ENCODE peak calls at places on chromosomes 3 and 15, in nine cellular contexts. One of them, this sample, is unnamed.

GRCh38 chr15:64874131-64874530 is 32.4 kb downstream of the PLEKHO2 start:
- DNase-seq in activated naive CD4-positive, alpha-beta T cell treated with anti-CD3 and anti-CD28 coated beads, Interleukin-2, amount 50 U/mL, for 72 hours: no peak
- DNase-seq in mucosa of descending colon: no peak
- DNase-seq in stimulated activated CD4-positive, alpha-beta T cell treated with anti-CD3 and anti-CD28 coated beads, Interleukin-12 subunit alpha, Interleukin-12 subunit beta, amount 100 ng/mL, for 4 hours: no peak
- DNase-seq in uterus: no peak
- DNase-seq in NCI-H187 treated with DMSO at 0.1 percent for 48 hours: no peak
- DNase-seq in HCEC 1CT: no peak
- DNase-seq in NCI-H1105: no peak
- DNase-seq in GM04504: no peak
- DNase-seq in this sample: no peak

GRCh38 chr15:74750759-74751158 is 2.1 kb downstream of the CYP1A2 start:
- DNase-seq in activated naive CD4-positive, alpha-beta T cell treated with anti-CD3 and anti-CD28 coated beads, Interleukin-2, amount 50 U/mL, for 72 hours: no peak
- DNase-seq in mucosa of descending colon: no peak
- DNase-seq in stimulated activated CD4-positive, alpha-beta T cell treated with anti-CD3 and anti-CD28 coated beads, Interleukin-12 subunit alpha, Interleukin-12 subunit beta, amount 100 ng/mL, for 4 hours: no peak
- DNase-seq in uterus: no peak
- DNase-seq in NCI-H187 treated with DMSO at 0.1 percent for 48 hours: no peak
- DNase-seq in HCEC 1CT: no peak
- DNase-seq in NCI-H1105: no peak
- DNase-seq in GM04504: no peak
- DNase-seq in this sample: no peak

GRCh38 chr3:7897643-7898042 is 604.0 kb upstream of the LMCD1 start:
- DNase-seq in activated naive CD4-positive, alpha-beta T cell treated with anti-CD3 and anti-CD28 coated beads, Interleukin-2, amount 50 U/mL, for 72 hours: no peak
- DNase-seq in mucosa of descending colon: no peak
- DNase-seq in stimulated activated CD4-positive, alpha-beta T cell treated with anti-CD3 and anti-CD28 coated beads, Interleukin-12 subunit alpha, Interleukin-12 subunit beta, amount 100 ng/mL, for 4 hours: no peak
- DNase-seq in uterus: no peak
- DNase-seq in NCI-H187 treated with DMSO at 0.1 percent for 48 hours: no peak
- DNase-seq in HCEC 1CT: no peak
- DNase-seq in NCI-H1105: no peak
- DNase-seq in GM04504: no peak
- DNase-seq in this sample: no peak

GRCh38 chr3:119662604-119663377 is 2.4 kb upstream of the POPDC2 start:
- DNase-seq in activated naive CD4-positive, alpha-beta T cell treated with anti-CD3 and anti-CD28 coated beads, Interleukin-2, amount 50 U/mL, for 72 hours: no peak
- DNase-seq in mucosa of descending colon: no peak
- DNase-seq in stimulated activated CD4-positive, alpha-beta T cell treated with anti-CD3 and anti-CD28 coated beads, Interleukin-12 subunit alpha, Interleukin-12 subunit beta, amount 100 ng/mL, for 4 hours: no peak
- DNase-seq in uterus: no peak
- DNase-seq in NCI-H187 treated with DMSO at 0.1 percent for 48 hours: no peak
- DNase-seq in HCEC 1CT: no peak
- DNase-seq in NCI-H1105: no peak
- DNase-seq in GM04504: no peak
- DNase-seq in this sample: no peak

GRCh38 chr3:24401090-24401810 is 93.4 kb downstream of the THRB start:
- DNase-seq in activated naive CD4-positive, alpha-beta T cell treated with anti-CD3 and anti-CD28 coated beads, Interleukin-2, amount 50 U/mL, for 72 hours: no peak
- DNase-seq in mucosa of descending colon: no peak
- DNase-seq in stimulated activated CD4-positive, alpha-beta T cell treated with anti-CD3 and anti-CD28 coated beads, Interleukin-12 subunit alpha, Interleukin-12 subunit beta, amount 100 ng/mL, for 4 hours: no peak
- DNase-seq in uterus: peak; percentile 43
- DNase-seq in NCI-H187 treated with DMSO at 0.1 percent for 48 hours: no peak
- DNase-seq in HCEC 1CT: peak; percentile 16
- DNase-seq in NCI-H1105: peak; percentile 76
- DNase-seq in GM04504: no peak
- DNase-seq in this sample: no peak

GRCh38 chr15:75947117-75947516 is 43.4 kb downstream of the FBXO22 start:
- DNase-seq in activated naive CD4-positive, alpha-beta T cell treated with anti-CD3 and anti-CD28 coated beads, Interleukin-2, amount 50 U/mL, for 72 hours: no peak
- DNase-seq in mucosa of descending colon: no peak
- DNase-seq in stimulated activated CD4-positive, alpha-beta T cell treated with anti-CD3 and anti-CD28 coated beads, Interleukin-12 subunit alpha, Interleukin-12 subunit beta, amount 100 ng/mL, for 4 hours: no peak
- DNase-seq in uterus: no peak
- DNase-seq in NCI-H187 treated with DMSO at 0.1 percent for 48 hours: no peak
- DNase-seq in HCEC 1CT: peak; percentile 78
- DNase-seq in NCI-H1105: no peak
- DNase-seq in GM04504: peak; percentile 44
- DNase-seq in this sample: no peak

GRCh38 chr3:121698914-121699313 is 38.2 kb upstream of the HCLS1 start:
- DNase-seq in activated naive CD4-positive, alpha-beta T cell treated with anti-CD3 and anti-CD28 coated beads, Interleukin-2, amount 50 U/mL, for 72 hours: no peak
- DNase-seq in mucosa of descending colon: no peak
- DNase-seq in stimulated activated CD4-positive, alpha-beta T cell treated with anti-CD3 and anti-CD28 coated beads, Interleukin-12 subunit alpha, Interleukin-12 subunit beta, amount 100 ng/mL, for 4 hours: no peak
- DNase-seq in uterus: no peak
- DNase-seq in NCI-H187 treated with DMSO at 0.1 percent for 48 hours: no peak
- DNase-seq in HCEC 1CT: no peak
- DNase-seq in NCI-H1105: no peak
- DNase-seq in GM04504: no peak
- DNase-seq in this sample: no peak

GRCh38 chr15:51198701-51199253 is 104.1 kb upstream of the TNFAIP8L3 start:
- DNase-seq in activated naive CD4-positive, alpha-beta T cell treated with anti-CD3 and anti-CD28 coated beads, Interleukin-2, amount 50 U/mL, for 72 hours: no peak
- DNase-seq in mucosa of descending colon: no peak
- DNase-seq in stimulated activated CD4-positive, alpha-beta T cell treated with anti-CD3 and anti-CD28 coated beads, Interleukin-12 subunit alpha, Interleukin-12 subunit beta, amount 100 ng/mL, for 4 hours: no peak
- DNase-seq in uterus: no peak
- DNase-seq in NCI-H187 treated with DMSO at 0.1 percent for 48 hours: no peak
- DNase-seq in HCEC 1CT: no peak
- DNase-seq in NCI-H1105: no peak
- DNase-seq in GM04504: no peak
- DNase-seq in this sample: no peak

GRCh38 chr15:26438718-26439117 is 334.1 kb downstream of the GABRB3 start:
- DNase-seq in activated naive CD4-positive, alpha-beta T cell treated with anti-CD3 and anti-CD28 coated beads, Interleukin-2, amount 50 U/mL, for 72 hours: no peak
- DNase-seq in mucosa of descending colon: no peak
- DNase-seq in stimulated activated CD4-positive, alpha-beta T cell treated with anti-CD3 and anti-CD28 coated beads, Interleukin-12 subunit alpha, Interleukin-12 subunit beta, amount 100 ng/mL, for 4 hours: no peak
- DNase-seq in uterus: no peak
- DNase-seq in NCI-H187 treated with DMSO at 0.1 percent for 48 hours: no peak
- DNase-seq in HCEC 1CT: no peak
- DNase-seq in NCI-H1105: no peak
- DNase-seq in GM04504: no peak
- DNase-seq in this sample: no peak

GRCh38 chr15:98570119-98570518 is 78.2 kb upstream of the IGF1R start:
- DNase-seq in activated naive CD4-positive, alpha-beta T cell treated with anti-CD3 and anti-CD28 coated beads, Interleukin-2, amount 50 U/mL, for 72 hours: no peak
- DNase-seq in mucosa of descending colon: no peak
- DNase-seq in stimulated activated CD4-positive, alpha-beta T cell treated with anti-CD3 and anti-CD28 coated beads, Interleukin-12 subunit alpha, Interleukin-12 subunit beta, amount 100 ng/mL, for 4 hours: no peak
- DNase-seq in uterus: no peak
- DNase-seq in NCI-H187 treated with DMSO at 0.1 percent for 48 hours: no peak
- DNase-seq in HCEC 1CT: no peak
- DNase-seq in NCI-H1105: no peak
- DNase-seq in GM04504: no peak
- DNase-seq in this sample: no peak

GRCh38 chr3:52124766-52125165 is 29.5 kb downstream of the POC1A start:
- DNase-seq in activated naive CD4-positive, alpha-beta T cell treated with anti-CD3 and anti-CD28 coated beads, Interleukin-2, amount 50 U/mL, for 72 hours: no peak
- DNase-seq in mucosa of descending colon: no peak
- DNase-seq in stimulated activated CD4-positive, alpha-beta T cell treated with anti-CD3 and anti-CD28 coated beads, Interleukin-12 subunit alpha, Interleukin-12 subunit beta, amount 100 ng/mL, for 4 hours: no peak
- DNase-seq in uterus: no peak
- DNase-seq in NCI-H187 treated with DMSO at 0.1 percent for 48 hours: no peak
- DNase-seq in HCEC 1CT: no peak
- DNase-seq in NCI-H1105: no peak
- DNase-seq in GM04504: no peak
- DNase-seq in this sample: no peak

GRCh38 chr3:120554727-120555660 is 41.1 kb upstream of the NDUFB4 start:
- DNase-seq in activated naive CD4-positive, alpha-beta T cell treated with anti-CD3 and anti-CD28 coated beads, Interleukin-2, amount 50 U/mL, for 72 hours: no peak
- DNase-seq in mucosa of descending colon: no peak
- DNase-seq in stimulated activated CD4-positive, alpha-beta T cell treated with anti-CD3 and anti-CD28 coated beads, Interleukin-12 subunit alpha, Interleukin-12 subunit beta, amount 100 ng/mL, for 4 hours: no peak
- DNase-seq in uterus: no peak
- DNase-seq in NCI-H187 treated with DMSO at 0.1 percent for 48 hours: no peak
- DNase-seq in HCEC 1CT: no peak
- DNase-seq in NCI-H1105: no peak
- DNase-seq in GM04504: no peak
- DNase-seq in this sample: no peak

GRCh38 chr15:40264321-40265153 is 18.3 kb downstream of the ANKRD63 start:
- DNase-seq in activated naive CD4-positive, alpha-beta T cell treated with anti-CD3 and anti-CD28 coated beads, Interleukin-2, amount 50 U/mL, for 72 hours: no peak
- DNase-seq in mucosa of descending colon: no peak
- DNase-seq in stimulated activated CD4-positive, alpha-beta T cell treated with anti-CD3 and anti-CD28 coated beads, Interleukin-12 subunit alpha, Interleukin-12 subunit beta, amount 100 ng/mL, for 4 hours: no peak
- DNase-seq in uterus: peak; percentile 42
- DNase-seq in NCI-H187 treated with DMSO at 0.1 percent for 48 hours: no peak
- DNase-seq in HCEC 1CT: no peak
- DNase-seq in NCI-H1105: no peak
- DNase-seq in GM04504: no peak
- DNase-seq in this sample: no peak

GRCh38 chr3:52253314-52254260 is 8.0 kb downstream of the PPM1M start:
- DNase-seq in activated naive CD4-positive, alpha-beta T cell treated with anti-CD3 and anti-CD28 coated beads, Interleukin-2, amount 50 U/mL, for 72 hours: peak; percentile 87
- DNase-seq in mucosa of descending colon: no peak
- DNase-seq in stimulated activated CD4-positive, alpha-beta T cell treated with anti-CD3 and anti-CD28 coated beads, Interleukin-12 subunit alpha, Interleukin-12 subunit beta, amount 100 ng/mL, for 4 hours: peak; percentile 71
- DNase-seq in uterus: no peak
- DNase-seq in NCI-H187 treated with DMSO at 0.1 percent for 48 hours: no peak
- DNase-seq in HCEC 1CT: no peak
- DNase-seq in NCI-H1105: no peak
- DNase-seq in GM04504: no peak
- DNase-seq in this sample: no peak

GRCh38 chr15:76898102-76898501 is 7.0 kb downstream of the SCAPER start:
- DNase-seq in activated naive CD4-positive, alpha-beta T cell treated with anti-CD3 and anti-CD28 coated beads, Interleukin-2, amount 50 U/mL, for 72 hours: no peak
- DNase-seq in mucosa of descending colon: no peak
- DNase-seq in stimulated activated CD4-positive, alpha-beta T cell treated with anti-CD3 and anti-CD28 coated beads, Interleukin-12 subunit alpha, Interleukin-12 subunit beta, amount 100 ng/mL, for 4 hours: no peak
- DNase-seq in uterus: no peak
- DNase-seq in NCI-H187 treated with DMSO at 0.1 percent for 48 hours: no peak
- DNase-seq in HCEC 1CT: no peak
- DNase-seq in NCI-H1105: no peak
- DNase-seq in GM04504: no peak
- DNase-seq in this sample: no peak

GRCh38 chr3:14548321-14548729 is 8.2 kb upstream of the GRIP2 start:
- DNase-seq in activated naive CD4-positive, alpha-beta T cell treated with anti-CD3 and anti-CD28 coated beads, Interleukin-2, amount 50 U/mL, for 72 hours: no peak
- DNase-seq in mucosa of descending colon: peak; percentile 46
- DNase-seq in stimulated activated CD4-positive, alpha-beta T cell treated with anti-CD3 and anti-CD28 coated beads, Interleukin-12 subunit alpha, Interleukin-12 subunit beta, amount 100 ng/mL, for 4 hours: peak; percentile 39
- DNase-seq in uterus: peak; percentile 78
- DNase-seq in NCI-H187 treated with DMSO at 0.1 percent for 48 hours: no peak
- DNase-seq in HCEC 1CT: peak; percentile 23
- DNase-seq in NCI-H1105: no peak
- DNase-seq in GM04504: no peak
- DNase-seq in this sample: no peak

GRCh38 chr3:141663993-141664392 is 74.1 kb upstream of the RNF7 start:
- DNase-seq in activated naive CD4-positive, alpha-beta T cell treated with anti-CD3 and anti-CD28 coated beads, Interleukin-2, amount 50 U/mL, for 72 hours: no peak
- DNase-seq in mucosa of descending colon: no peak
- DNase-seq in stimulated activated CD4-positive, alpha-beta T cell treated with anti-CD3 and anti-CD28 coated beads, Interleukin-12 subunit alpha, Interleukin-12 subunit beta, amount 100 ng/mL, for 4 hours: no peak
- DNase-seq in uterus: no peak
- DNase-seq in NCI-H187 treated with DMSO at 0.1 percent for 48 hours: no peak
- DNase-seq in HCEC 1CT: peak; percentile 20
- DNase-seq in NCI-H1105: no peak
- DNase-seq in GM04504: no peak
- DNase-seq in this sample: no peak

GRCh38 chr15:77414781-77415442 is 5.0 kb downstream of the PEAK1 start:
- DNase-seq in activated naive CD4-positive, alpha-beta T cell treated with anti-CD3 and anti-CD28 coated beads, Interleukin-2, amount 50 U/mL, for 72 hours: no peak
- DNase-seq in mucosa of descending colon: no peak
- DNase-seq in stimulated activated CD4-positive, alpha-beta T cell treated with anti-CD3 and anti-CD28 coated beads, Interleukin-12 subunit alpha, Interleukin-12 subunit beta, amount 100 ng/mL, for 4 hours: no peak
- DNase-seq in uterus: no peak
- DNase-seq in NCI-H187 treated with DMSO at 0.1 percent for 48 hours: no peak
- DNase-seq in HCEC 1CT: no peak
- DNase-seq in NCI-H1105: no peak
- DNase-seq in GM04504: no peak
- DNase-seq in this sample: no peak

GRCh38 chr15:83998486-83998885 is 237.1 kb upstream of the GOLGA6L4 start:
- DNase-seq in activated naive CD4-positive, alpha-beta T cell treated with anti-CD3 and anti-CD28 coated beads, Interleukin-2, amount 50 U/mL, for 72 hours: no peak
- DNase-seq in mucosa of descending colon: no peak
- DNase-seq in stimulated activated CD4-positive, alpha-beta T cell treated with anti-CD3 and anti-CD28 coated beads, Interleukin-12 subunit alpha, Interleukin-12 subunit beta, amount 100 ng/mL, for 4 hours: no peak
- DNase-seq in uterus: no peak
- DNase-seq in NCI-H187 treated with DMSO at 0.1 percent for 48 hours: no peak
- DNase-seq in HCEC 1CT: no peak
- DNase-seq in NCI-H1105: no peak
- DNase-seq in GM04504: no peak
- DNase-seq in this sample: no peak

GRCh38 chr15:24761704-24762302 is 86.2 kb downstream of the NPAP1 start:
- DNase-seq in activated naive CD4-positive, alpha-beta T cell treated with anti-CD3 and anti-CD28 coated beads, Interleukin-2, amount 50 U/mL, for 72 hours: no peak
- DNase-seq in mucosa of descending colon: no peak
- DNase-seq in stimulated activated CD4-positive, alpha-beta T cell treated with anti-CD3 and anti-CD28 coated beads, Interleukin-12 subunit alpha, Interleukin-12 subunit beta, amount 100 ng/mL, for 4 hours: no peak
- DNase-seq in uterus: no peak
- DNase-seq in NCI-H187 treated with DMSO at 0.1 percent for 48 hours: no peak
- DNase-seq in HCEC 1CT: no peak
- DNase-seq in NCI-H1105: no peak
- DNase-seq in GM04504: no peak
- DNase-seq in this sample: no peak

This sample was measured in cardiac septum.